ENCODE peak calls at places on chromosomes 7 and 10, in ten cellular contexts. A is lower lobe of right lung; F is left ventricle myocardium inferior; B is NT2/D1; P is OCI-LY7; M is psoas muscle; D is CD8-positive, alpha-beta T cell; L is heart right ventricle; W is Panc1; R is cardiac muscle cell. H is an unnamed sample. For H3K4me1, the result is how much of the 10 kb centered on the place peaks cover.

GRCh38 chr10:112374724-112375541 is 1.0 kb downstream of the ACSL5 start:
- DNase-seq in R (peak), M (no peak), D (peak), P (peak), L (no peak), B (no peak), W (no peak), F (no peak), A (no peak), H (peak)

GRCh38 chr10:61964059-61964709 is 62.7 kb downstream of the ARID5B start:
- DNase-seq in D (no peak), A (no peak), M (no peak), L (no peak), R (no peak), W (no peak), P (no peak), B (no peak), F (no peak), H (no peak)

GRCh38 chr10:83965473-83965872 is 173.8 kb upstream of the GHITM start:
- DNase-seq in P (no peak), L (no peak), F (no peak), D (no peak), A (no peak), M (no peak), R (no peak), W (no peak), B (no peak), H (no peak)

GRCh38 chr10:115045516-115045915 is 47.6 kb upstream of the ATRNL1 start:
- DNase-seq in M (no peak), F (no peak), R (no peak), W (no peak), D (no peak), P (no peak), A (no peak), L (no peak), B (no peak), H (no peak)

GRCh38 chr7:96417784-96418183 is 95.9 kb upstream of the SLC25A13 start:
- DNase-seq in F (no peak), D (no peak), B (no peak), A (no peak), L (no peak), R (no peak), P (no peak), M (no peak), W (no peak), H (no peak)

GRCh38 chr7:50363327-50364060 is 59.0 kb downstream of the IKZF1 start:
- DNase-seq in W (no peak), D (peak), F (no peak), P (no peak), A (no peak), R (no peak), L (no peak), M (no peak), B (no peak), H (no peak)

GRCh38 chr7:29888006-29888405 is 81.7 kb downstream of the WIPF3 start:
- DNase-seq in P (no peak), M (no peak), L (no peak), A (no peak), W (no peak), R (no peak), F (no peak), B (no peak), D (no peak), H (no peak)

GRCh38 chr10:113273151-113273876 is 279.5 kb upstream of the HABP2 start:
- DNase-seq in A (peak), L (peak), P (no peak), M (peak), D (no peak), B (no peak), F (peak), W (no peak), R (peak), H (no peak)

GRCh38 chr7:114979388-114979787 is 57.5 kb downstream of the MDFIC start:
- DNase-seq in D (no peak), R (peak), M (peak), W (no peak), L (peak), F (peak), B (no peak), P (no peak), A (peak), H (no peak)

GRCh38 chr10:1489801-1490200 is 247.5 kb downstream of the ADARB2 start:
- DNase-seq in B (no peak), P (peak), F (no peak), A (no peak), M (no peak), D (no peak), R (no peak), W (no peak), L (no peak), H (no peak)

GRCh38 chr10:90318659-90319058 is 539.2 kb downstream of the HTR7 start:
- DNase-seq in D (no peak), F (no peak), L (no peak), W (no peak), R (no peak), M (no peak), A (no peak), P (no peak), B (no peak), H (no peak)

GRCh38 chr7:153290066-153290465 is 530.5 kb downstream of the ACTR3B start:
- DNase-seq in L (no peak), B (no peak), M (no peak), D (no peak), R (no peak), F (no peak), A (no peak), P (no peak), W (no peak), H (no peak)

GRCh38 chr7:42107484-42107883 is 129.5 kb downstream of the GLI3 start:
- DNase-seq in A (no peak), M (no peak), R (peak), D (no peak), L (peak), B (peak), W (no peak), P (no peak), F (no peak), H (no peak)

GRCh38 chr10:34861293-34862004 is 46.4 kb upstream of the PARD3 start:
- DNase-seq in F (peak), B (no peak), W (no peak), R (no peak), P (no peak), A (peak), D (no peak), L (no peak), M (peak), H (no peak)

GRCh38 chr10:72821606-72822005 is 71.9 kb upstream of the OIT3 start:
- DNase-seq in B (no peak), W (no peak), M (no peak), P (no peak), D (no peak), L (no peak), A (no peak), R (no peak), F (no peak), H (no peak)

GRCh38 chr7:8261711-8262695 is at the start of gene ICA1:
- DNase-seq in R (peak), M (peak), F (peak), B (peak), P (no peak), A (peak), D (no peak), W (no peak), L (peak), H (no peak)

GRCh38 chr10:72126184-72126871 is 38.0 kb upstream of the SPOCK2 start:
- DNase-seq in A (no peak), M (no peak), F (no peak), B (no peak), L (no peak), D (no peak), W (no peak), P (peak), R (peak), H (no peak)

GRCh38 chr7:12731775-12732174 is 44.3 kb downstream of the ARL4A start:
- DNase-seq in P (no peak), D (no peak), L (no peak), F (no peak), B (no peak), R (no peak), W (no peak), A (no peak), M (no peak), H (peak)

GRCh38 chr10:20232079-20232478 is 415.8 kb downstream of the PLXDC2 start:
- DNase-seq in P (no peak), A (no peak), F (no peak), L (no peak), M (no peak), R (no peak), B (no peak), W (no peak), D (no peak), H (no peak)

GRCh38 chr7:25206765-25207164 is 21.5 kb downstream of the NPVF start:
- DNase-seq in F (no peak), M (no peak), D (no peak), B (no peak), A (no peak), L (no peak), W (no peak), P (no peak), R (no peak), H (no peak)

GRCh38 chr10:32952541-32953276 is 5.3 kb downstream of the ITGB1 start:
- DNase-seq in B (no peak), F (no peak), W (no peak), D (no peak), R (no peak), M (no peak), A (no peak), P (no peak), L (no peak), H (no peak)
- H3K4me1 ChIP-seq in B (under half), F (half or more), W (half or more), D (under half), R (half or more), M (half or more), A (half or more), P (half or more), L (under half), H (under half)

GRCh38 chr7:103009466-103010219 is 65.0 kb downstream of the FBXL13 start:
- DNase-seq in D (no peak), P (peak), R (no peak), L (no peak), F (no peak), W (no peak), M (no peak), A (no peak), B (no peak), H (no peak)
- H3K4me3 ChIP-seq in D (no peak), P (no peak), R (no peak), L (no peak), F (no peak), W (no peak), M (no peak), A (no peak), B (no peak), H (no peak)

GRCh38 chr7:2299853-2300512 is 14.3 kb downstream of the SNX8 start:
- DNase-seq in L (no peak), M (no peak), B (no peak), F (no peak), R (no peak), A (no peak), P (peak), D (no peak), W (no peak), H (no peak)

GRCh38 chr7:2296830-2297229 is 17.4 kb downstream of the SNX8 start:
- DNase-seq in M (no peak), D (no peak), A (no peak), P (no peak), W (no peak), L (no peak), B (no peak), R (no peak), F (no peak), H (no peak)

GRCh38 chr7:2290877-2291276 is 23.4 kb downstream of the SNX8 start:
- DNase-seq in M (no peak), W (no peak), A (no peak), R (no peak), B (no peak), F (no peak), D (no peak), P (no peak), L (no peak), H (no peak)

GRCh38 chr7:2299131-2299829 is 15.0 kb downstream of the SNX8 start:
- DNase-seq in P (peak), A (peak), W (no peak), M (no peak), B (no peak), D (no peak), L (peak), F (no peak), R (peak), H (no peak)

DNA sequence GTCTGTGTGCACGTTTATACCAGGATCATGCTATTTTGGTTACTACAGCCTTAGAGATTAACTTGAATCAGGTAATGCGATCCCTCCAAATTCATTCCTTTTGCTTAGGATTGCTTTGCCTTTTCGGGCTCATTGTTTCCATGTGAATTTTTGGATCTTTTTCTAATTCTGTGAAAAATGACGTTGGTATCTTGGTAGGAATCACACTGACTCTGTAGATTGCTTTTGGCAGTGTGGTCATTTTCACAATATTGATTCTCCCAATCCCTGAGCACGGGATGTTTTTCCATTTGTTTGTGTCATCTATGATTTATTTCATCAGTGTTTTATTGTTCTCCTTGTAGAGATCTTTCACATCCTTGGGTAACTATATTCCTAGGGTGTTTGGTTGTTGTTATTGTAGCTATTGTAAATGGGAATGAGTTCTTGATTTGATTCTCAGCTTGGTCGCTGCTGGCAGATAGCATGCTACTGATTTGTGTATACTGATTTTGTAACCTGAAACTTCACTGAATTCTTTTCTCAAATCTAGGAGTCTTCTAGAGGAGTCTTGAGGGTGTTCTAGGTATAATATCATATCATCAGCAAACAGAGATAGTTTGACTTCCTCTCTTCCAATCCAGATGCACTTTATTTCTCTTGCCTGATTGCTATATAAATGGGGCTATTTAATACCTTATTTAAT is 18.2 kb downstream of the SNX8 start:
- DNase-seq in L (no peak), W (no peak), F (no peak), R (no peak), M (no peak), P (no peak), B (no peak), A (no peak), D (no peak), H (no peak)
- H3K4me1 ChIP-seq in L (under half), W (under half), F (under half), R (under half), M (under half), P (under half), B (under half), A (under half), D (under half), H (under half)

GRCh38 chr7:158958618-158959017 is 102.3 kb downstream of the DYNC2I1 start:
- DNase-seq in M (no peak), W (no peak), D (no peak), P (no peak), R (no peak), A (no peak), L (no peak), F (no peak), B (no peak), H (no peak)

GRCh38 chr7:158955932-158956804 is 99.8 kb downstream of the DYNC2I1 start:
- DNase-seq in M (no peak), A (no peak), R (no peak), P (no peak), D (no peak), B (no peak), F (no peak), W (no peak), L (no peak), H (no peak)

GRCh38 chr7:158957921-158958471 is 101.6 kb downstream of the DYNC2I1 start:
- DNase-seq in A (peak), F (no peak), L (no peak), W (no peak), B (no peak), R (no peak), P (no peak), M (no peak), D (peak), H (peak)

GRCh38 chr7:158956805-158957506 is 100.6 kb downstream of the DYNC2I1 start:
- DNase-seq in P (no peak), L (no peak), A (no peak), R (no peak), F (no peak), M (no peak), D (no peak), W (no peak), B (no peak), H (no peak)

GRCh38 chr7:158957507-158957900 is 101.1 kb downstream of the DYNC2I1 start:
- DNase-seq in A (no peak), W (no peak), F (no peak), R (no peak), M (no peak), B (no peak), L (no peak), P (no peak), D (no peak), H (no peak)
- H3K4me3 ChIP-seq in A (peak), W (peak), F (peak), R (no peak), M (no peak), B (no peak), L (no peak), P (no peak), D (peak), H (peak)

GRCh38 chr7:5478568-5479045 is 55.0 kb upstream of the TNRC18 start:
- DNase-seq in W (no peak), B (no peak), P (no peak), A (no peak), L (no peak), R (no peak), M (no peak), F (no peak), D (no peak), H (no peak)
- H3K4me1 ChIP-seq in W (under half), B (under half), P (under half), A (under half), L (under half), R (under half), M (under half), F (under half), D (under half), H (under half)

GRCh38 chr10:74967850-74968620 is 141.6 kb downstream of the KAT6B start:
- DNase-seq in M (no peak), A (no peak), R (no peak), D (no peak), B (no peak), W (no peak), P (no peak), F (no peak), L (no peak), H (peak)
- H3K4me3 ChIP-seq in M (no peak), A (no peak), R (no peak), D (peak), B (no peak), W (no peak), P (no peak), F (no peak), L (no peak), H (no peak)

DNA sequence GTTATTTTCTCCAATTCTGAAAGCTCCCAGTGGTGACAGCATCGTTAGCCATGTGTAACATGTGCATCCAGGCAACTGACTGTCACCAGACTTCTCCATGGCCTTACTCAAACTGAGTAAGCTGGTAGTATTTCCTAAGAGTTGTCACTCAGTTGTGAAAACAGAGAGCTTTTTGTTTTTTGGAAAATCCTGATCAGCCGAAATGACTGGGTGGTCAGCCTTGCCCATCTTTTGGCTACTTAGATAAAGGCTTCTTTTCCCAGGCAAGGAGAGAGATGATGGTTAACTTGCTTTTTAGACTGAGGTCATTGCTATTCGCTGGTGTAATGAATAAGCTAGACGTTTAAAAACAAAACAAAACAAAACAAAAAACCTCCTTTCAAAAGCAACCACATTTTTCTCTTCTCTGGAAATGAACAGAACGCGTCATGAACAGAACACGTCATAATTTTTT is 159.5 kb upstream of the KLF14 start:
- DNase-seq in M (no peak), P (no peak), L (no peak), A (no peak), W (no peak), D (no peak), B (no peak), R (peak), F (no peak), H (no peak)
- H3K4me1 ChIP-seq in M (half or more), P (under half), L (under half), A (half or more), W (half or more), D (under half), B (under half), R (under half), F (half or more), H (under half)

GRCh38 chr7:157769016-157769869 is 432.4 kb downstream of the DNAJB6 start:
- DNase-seq in P (no peak), B (no peak), A (peak), W (no peak), M (peak), F (no peak), R (no peak), D (no peak), L (no peak), H (no peak)

GRCh38 chr7:157771689-157772088 is 434.9 kb downstream of the DNAJB6 start:
- DNase-seq in A (no peak), W (no peak), R (no peak), D (no peak), P (no peak), F (no peak), L (no peak), B (no peak), M (no peak), H (no peak)

GRCh38 chr7:157770716-157771320 is 434.0 kb downstream of the DNAJB6 start:
- DNase-seq in A (no peak), R (no peak), M (peak), D (no peak), F (no peak), B (no peak), W (no peak), P (no peak), L (no peak), H (no peak)

GRCh38 chr7:157768198-157768597 is 431.4 kb downstream of the DNAJB6 start:
- DNase-seq in R (no peak), M (no peak), P (no peak), A (peak), D (no peak), W (no peak), F (no peak), L (no peak), B (no peak), H (no peak)

DNA sequence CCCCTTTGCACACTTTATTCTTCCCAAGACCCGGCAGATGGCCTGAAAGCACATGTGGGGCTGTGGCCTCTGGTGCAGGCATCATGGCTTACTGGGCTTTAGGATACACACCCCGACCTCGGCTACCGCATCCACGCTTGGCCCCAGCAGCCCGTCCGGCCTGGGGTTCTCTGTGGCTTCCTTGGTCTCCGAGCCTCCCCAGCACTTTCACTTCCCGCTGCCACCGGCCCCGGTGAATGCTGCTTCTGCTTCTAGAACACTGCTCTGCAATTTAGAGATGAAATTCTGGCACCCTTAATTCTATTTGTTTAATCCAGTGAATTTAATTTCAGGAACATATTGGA is 433.0 kb downstream of the DNAJB6 start:
- DNase-seq in M (no peak), B (no peak), D (no peak), W (no peak), F (no peak), A (peak), L (no peak), R (no peak), P (no peak), H (no peak)
- H3K4me3 ChIP-seq in M (no peak), B (no peak), D (no peak), W (no peak), F (no peak), A (no peak), L (no peak), R (no peak), P (no peak), H (no peak)

H was measured in naive thymus-derived CD4-positive, alpha-beta T cell.